ENCODE peak calls at places on chromosomes 4 and X, in six cellular contexts. One of them, this sample, is unnamed.

GRCh38 chr4:7351014-7351413 is 83.7 kb downstream of the PSAPL1 start:
- DNase-seq in NCI-H1092 treated with DMSO at 0.1 percent for 48 hours: no peak
- DNase-seq in choroid plexus epithelial cell: no peak
- DNase-seq in GM13976: no peak
- DNase-seq in GM12891: no peak
- DNase-seq in mucosa of gallbladder: no peak
- DNase-seq in this sample: no peak

GRCh38 chr4:23717528-23718248 is 172.2 kb downstream of the PPARGC1A start:
- DNase-seq in GM12891: peak
- DNase-seq in choroid plexus epithelial cell: peak
- DNase-seq in mucosa of gallbladder: no peak
- DNase-seq in GM13976: peak
- DNase-seq in NCI-H1092 treated with DMSO at 0.1 percent for 48 hours: peak
- DNase-seq in this sample: no peak

GRCh38 chrX:17484592-17484991 is 109.6 kb downstream of the NHS start:
- DNase-seq in choroid plexus epithelial cell: no peak
- DNase-seq in GM13976: no peak
- DNase-seq in NCI-H1092 treated with DMSO at 0.1 percent for 48 hours: no peak
- DNase-seq in mucosa of gallbladder: no peak
- DNase-seq in GM12891: no peak
- DNase-seq in this sample: no peak

GRCh38 chr4:110610940-110611785 is 11.7 kb downstream of the PITX2 start:
- DNase-seq in mucosa of gallbladder: no peak
- DNase-seq in GM13976: no peak
- DNase-seq in choroid plexus epithelial cell: no peak
- DNase-seq in NCI-H1092 treated with DMSO at 0.1 percent for 48 hours: no peak
- DNase-seq in GM12891: no peak
- DNase-seq in this sample: no peak

GRCh38 chrX:100216083-100216482 is 194.0 kb downstream of the PCDH19 start:
- DNase-seq in NCI-H1092 treated with DMSO at 0.1 percent for 48 hours: no peak
- DNase-seq in choroid plexus epithelial cell: no peak
- DNase-seq in GM13976: no peak
- DNase-seq in GM12891: no peak
- DNase-seq in mucosa of gallbladder: no peak
- DNase-seq in this sample: no peak

GRCh38 chr4:167903291-167903721 is 189.0 kb upstream of the ANXA10 start:
- DNase-seq in GM12891: no peak
- DNase-seq in GM13976: no peak
- DNase-seq in mucosa of gallbladder: no peak
- DNase-seq in choroid plexus epithelial cell: peak
- DNase-seq in NCI-H1092 treated with DMSO at 0.1 percent for 48 hours: no peak
- DNase-seq in this sample: no peak

GRCh38 chrX:11531226-11531625 is 134.5 kb downstream of the ARHGAP6 start:
- DNase-seq in mucosa of gallbladder: no peak
- DNase-seq in GM12891: no peak
- DNase-seq in GM13976: no peak
- DNase-seq in NCI-H1092 treated with DMSO at 0.1 percent for 48 hours: peak
- DNase-seq in choroid plexus epithelial cell: peak
- DNase-seq in this sample: no peak

GRCh38 chr4:77395481-77395880 is 210.1 kb upstream of the CXCL13 start:
- DNase-seq in GM13976: no peak
- DNase-seq in choroid plexus epithelial cell: no peak
- DNase-seq in mucosa of gallbladder: no peak
- DNase-seq in GM12891: no peak
- DNase-seq in NCI-H1092 treated with DMSO at 0.1 percent for 48 hours: no peak
- DNase-seq in this sample: no peak

GRCh38 chr4:141388483-141388882 is 167.8 kb downstream of the ZNF330 start:
- DNase-seq in choroid plexus epithelial cell: peak
- DNase-seq in NCI-H1092 treated with DMSO at 0.1 percent for 48 hours: no peak
- DNase-seq in mucosa of gallbladder: no peak
- DNase-seq in GM12891: no peak
- DNase-seq in GM13976: no peak
- DNase-seq in this sample: no peak

GRCh38 chr4:68748181-68748981 is 67.4 kb upstream of the UGT2B10 start:
- DNase-seq in GM12891: no peak
- DNase-seq in mucosa of gallbladder: no peak
- DNase-seq in choroid plexus epithelial cell: no peak
- DNase-seq in NCI-H1092 treated with DMSO at 0.1 percent for 48 hours: no peak
- DNase-seq in GM13976: no peak
- DNase-seq in this sample: no peak

This sample was measured in activated B cell treated with CpG ODN at 0.5 μM for 24 hours.